ENCODE peak calls at places on chromosome 13, in nine cellular contexts. B is heart right ventricle, E is OCI-LY7, S is endodermal cell, V is IMR-90, T is mesenchymal stem cell, D is A549, W is thoracic aorta, L is pancreas. Q is an unnamed sample. For H3K4me1, the result is how much of the 10 kb centered on the place peaks cover.

GRCh38 chr13:74290324-74290773 is 156.1 kb upstream of the KLF12 start:
- DNase-seq in B (no peak), E (peak), S (peak), V (peak), T (peak), D (no peak), W (no peak), L (no peak), Q (no peak)

GRCh38 chr13:66076417-66076816 is 1153.7 kb downstream of the PCDH9 start:
- DNase-seq in B (no peak), E (no peak), S (no peak), V (peak), T (no peak), D (no peak), W (no peak), L (no peak), Q (no peak)

GRCh38 chr13:46339035-46339666 is 47.9 kb downstream of the RUBCNL start:
- DNase-seq in B (no peak), E (no peak), S (no peak), V (peak), T (no peak), D (no peak), W (no peak), L (no peak), Q (no peak)

GRCh38 chr13:23427342-23428182 is 5.9 kb downstream of the SACS start:
- DNase-seq in B (no peak), E (no peak), S (no peak), V (peak), T (peak), D (peak), W (peak), L (no peak), Q (no peak)

GRCh38 chr13:77749481-77749880 is 52.0 kb downstream of the SLAIN1 start:
- DNase-seq in B (no peak), E (no peak), S (no peak), V (no peak), T (no peak), D (no peak), W (no peak), L (no peak), Q (no peak)

GRCh38 chr13:80386592-80386991 is 45.7 kb upstream of the SPRY2 start:
- DNase-seq in B (no peak), E (no peak), S (no peak), V (no peak), T (no peak), D (no peak), W (no peak), L (no peak), Q (no peak)

GRCh38 chr13:23725922-23726321 is 155.7 kb downstream of the TNFRSF19 start:
- DNase-seq in B (no peak), E (no peak), S (no peak), V (no peak), T (no peak), D (no peak), W (no peak), L (no peak), Q (no peak)

GRCh38 chr13:43445651-43446050 is 341.1 kb downstream of the ENOX1 start:
- DNase-seq in B (no peak), E (no peak), S (no peak), V (no peak), T (no peak), D (no peak), W (no peak), L (no peak), Q (no peak)

GRCh38 chr13:95023405-95023804 is 277.8 kb downstream of the ABCC4 start:
- DNase-seq in B (no peak), E (no peak), S (no peak), V (peak), T (no peak), D (no peak), W (no peak), L (no peak), Q (no peak)

GRCh38 chr13:114127473-114128347 is 4.7 kb downstream of the RASA3 start:
- DNase-seq in B (no peak), E (no peak), S (no peak), V (no peak), T (no peak), D (no peak), W (no peak), L (peak), Q (no peak)

GRCh38 chr13:99396446-99396845 is 89.2 kb upstream of the GPR183 start:
- DNase-seq in B (no peak), E (no peak), S (no peak), V (no peak), T (no peak), D (no peak), W (no peak), L (no peak), Q (no peak)

GRCh38 chr13:65911546-65912193 is 1318.5 kb downstream of the PCDH9 start:
- DNase-seq in B (no peak), E (no peak), S (no peak), V (no peak), T (no peak), D (no peak), W (no peak), L (no peak), Q (no peak)

GRCh38 chr13:98476538-98476966 is 100.4 kb downstream of the STK24 start:
- DNase-seq in B (no peak), E (peak), S (peak), V (peak), T (peak), D (no peak), W (no peak), L (peak), Q (no peak)

GRCh38 chr13:68160466-68160865 is 930.3 kb upstream of the PCDH9 start:
- DNase-seq in B (no peak), E (no peak), S (no peak), V (no peak), T (no peak), D (no peak), W (no peak), L (no peak), Q (no peak)

GRCh38 chr13:27965343-27965739 is 3.8 kb downstream of the CDX2 start:
- DNase-seq in B (no peak), E (no peak), S (peak), V (no peak), T (no peak), D (no peak), W (no peak), L (no peak), Q (no peak)

GRCh38 chr13:32905864-32906180 is 110.4 kb upstream of the KL start:
- DNase-seq in B (no peak), E (no peak), S (no peak), V (peak), T (no peak), D (no peak), W (no peak), L (no peak), Q (no peak)

GRCh38 chr13:44854264-44855060 is 134.8 kb downstream of the NUFIP1 start:
- DNase-seq in B (peak), E (no peak), S (no peak), V (peak), T (no peak), D (no peak), W (no peak), L (no peak), Q (no peak)
- H3K27ac ChIP-seq in B (peak), E (no peak), S (no peak), V (no peak), T (peak), D (peak), W (no peak), L (peak), Q (no peak)

GRCh38 chr13:75508002-75508548 is 26.1 kb upstream of the TBC1D4 start:
- DNase-seq in B (no peak), E (no peak), S (no peak), V (no peak), T (no peak), D (no peak), W (no peak), L (peak), Q (no peak)

GRCh38 chr13:75514080-75515040 is 23.3 kb downstream of the COMMD6 start:
- DNase-seq in B (no peak), E (no peak), S (no peak), V (peak), T (peak), D (no peak), W (no peak), L (no peak), Q (no peak)

GRCh38 chr13:75512253-75512652 is 25.4 kb downstream of the COMMD6 start:
- DNase-seq in B (no peak), E (no peak), S (no peak), V (no peak), T (peak), D (no peak), W (no peak), L (no peak), Q (no peak)

GRCh38 chr13:75513271-75513670 is 24.4 kb downstream of the COMMD6 start:
- DNase-seq in B (no peak), E (no peak), S (no peak), V (no peak), T (no peak), D (no peak), W (no peak), L (no peak), Q (no peak)

GRCh38 chr13:75511226-75511625 is 26.4 kb downstream of the COMMD6 start:
- DNase-seq in B (no peak), E (no peak), S (no peak), V (no peak), T (no peak), D (no peak), W (no peak), L (no peak), Q (no peak)
- H3K4me1 ChIP-seq in B (under half), E (under half), S (under half), V (under half), T (under half), D (under half), W (under half), L (under half), Q (under half)

DNA sequence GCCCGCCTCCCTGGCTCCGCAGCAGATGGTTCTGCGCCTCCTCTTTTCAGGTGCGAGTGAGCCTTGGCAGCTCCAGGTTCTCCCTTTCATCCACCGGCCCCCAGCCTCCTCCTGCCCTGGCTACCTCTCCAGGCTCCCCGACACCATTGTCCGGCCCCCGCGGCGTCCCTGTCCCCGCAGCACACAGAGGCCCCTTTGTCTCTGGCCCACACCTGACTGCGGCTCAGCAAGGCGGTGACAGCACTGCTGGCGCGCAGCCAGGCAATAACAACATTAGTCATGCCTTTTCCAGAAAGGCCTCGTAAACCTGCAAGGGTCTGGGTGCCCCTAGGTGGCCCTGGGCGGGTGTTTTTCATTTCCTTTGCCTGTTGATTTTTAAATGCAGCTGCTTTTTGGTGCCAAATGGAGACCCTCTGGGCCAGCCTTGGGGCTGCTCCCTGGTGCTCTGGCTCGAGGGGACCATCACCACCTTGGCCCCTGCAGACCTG is 73.2 kb upstream of the MEDAG start:
- DNase-seq in B (peak), E (no peak), S (peak), V (no peak), T (peak), D (peak), W (no peak), L (peak), Q (no peak)
- H3K27ac ChIP-seq in B (no peak), E (no peak), S (no peak), V (no peak), T (peak), D (peak), W (no peak), L (peak), Q (no peak)

GRCh38 chr13:21051675-21052074 is 9.7 kb downstream of the LATS2 start:
- DNase-seq in B (no peak), E (no peak), S (no peak), V (no peak), T (no peak), D (no peak), W (no peak), L (no peak), Q (no peak)
- H3K4me1 ChIP-seq in B (half or more), E (under half), S (under half), V (under half), T (under half), D (under half), W (half or more), L (under half), Q (under half)